ENCODE peak calls at places on chromosomes 13 and 19, in six cellular contexts. J, S, H, D, M and P are unnamed samples.

GRCh38 chr13:69243366-69243765 is 864.3 kb upstream of the ATXN8OS start:
- DNase-seq in J (no peak), S (no peak), H (no peak), D (no peak), M (no peak), P (no peak)

GRCh38 chr13:76715043-76715442 is 171.2 kb downstream of the KCTD12 start:
- DNase-seq in J (no peak), S (no peak), H (no peak), D (no peak), M (no peak), P (no peak)

GRCh38 chr19:40348961-40349507 is 539 bp downstream of the PLD3 start:
- DNase-seq in J (peak; percentile 79), S (peak; percentile 52), H (peak; percentile 18), D (no peak), M (peak; percentile 79), P (peak; percentile 41)

GRCh38 chr13:60869225-60869624 is 472.2 kb downstream of the TDRD3 start:
- DNase-seq in J (no peak), S (no peak), H (no peak), D (no peak), M (no peak), P (no peak)

GRCh38 chr13:54489359-54489758 is 1460.7 kb downstream of the OLFM4 start:
- DNase-seq in J (no peak), S (no peak), H (no peak), D (no peak), M (no peak), P (no peak)

GRCh38 chr19:35295792-35296462 is 4.0 kb downstream of the MAG start:
- DNase-seq in J (no peak), S (no peak), H (no peak), D (no peak), M (no peak), P (no peak)

GRCh38 chr19:40502647-40503046 is 35.8 kb downstream of the SPTBN4 start:
- DNase-seq in J (no peak), S (no peak), H (no peak), D (no peak), M (no peak), P (peak; percentile 6)

GRCh38 chr13:24217601-24218281 is 57.2 kb downstream of the SPATA13 start:
- DNase-seq in J (no peak), S (no peak), H (no peak), D (peak; percentile 82), M (no peak), P (peak; percentile 15)

GRCh38 chr13:20475927-20476691 is 49.5 kb downstream of the CRYL1 start:
- DNase-seq in J (no peak), S (no peak), H (no peak), D (no peak), M (no peak), P (peak; percentile 79)

GRCh38 chr13:91058066-91058465 is 289.4 kb upstream of the MIR17HG start:
- DNase-seq in J (peak; percentile 2), S (no peak), H (no peak), D (no peak), M (no peak), P (peak; percentile 40)

GRCh38 chr13:42275506-42275905 is 3.6 kb downstream of the AKAP11 start:
- DNase-seq in J (no peak), S (no peak), H (no peak), D (no peak), M (no peak), P (no peak)

GRCh38 chr13:74210693-74211393 is 76.6 kb upstream of the KLF12 start:
- DNase-seq in J (peak; percentile 100), S (peak; percentile 98), H (no peak), D (no peak), M (peak; percentile 100), P (peak; percentile 88)

GRCh38 chr19:39436350-39436716 is 584 bp upstream of the RPS16 start:
- DNase-seq in J (no peak), S (no peak), H (no peak), D (no peak), M (no peak), P (no peak)

GRCh38 chr13:36919206-36919832 is 719 bp downstream of the SMAD9 start:
- DNase-seq in J (peak; percentile 4), S (peak; percentile 17), H (peak; percentile 29), D (peak; percentile 50), M (peak; percentile 11), P (peak; percentile 20)

GRCh38 chr13:27619711-27620376 is 485 bp downstream of the LNX2 start:
- DNase-seq in J (peak; percentile 33), S (peak; percentile 21), H (peak; percentile 37), D (no peak), M (peak; percentile 30), P (peak; percentile 39)

GRCh38 chr19:46408611-46409039 is 4.7 kb downstream of the CCDC8 start:
- DNase-seq in J (no peak), S (peak; percentile 28), H (peak; percentile 42), D (no peak), M (peak; percentile 58), P (peak; percentile 54)

GRCh38 chr13:98240131-98240530 is 63.1 kb upstream of the RNF113B start:
- DNase-seq in J (no peak), S (no peak), H (no peak), D (no peak), M (no peak), P (no peak)

GRCh38 chr19:49579947-49580263 is 451 bp downstream of the NOSIP start:
- DNase-seq in J (no peak), S (no peak), H (no peak), D (no peak), M (no peak), P (no peak)

GRCh38 chr13:80444240-80445015 is 103.5 kb upstream of the SPRY2 start:
- DNase-seq in J (no peak), S (no peak), H (no peak), D (no peak), M (no peak), P (no peak)

GRCh38 chr19:11223208-11223607 is 16.2 kb upstream of the ANGPTL8 start:
- DNase-seq in J (no peak), S (no peak), H (no peak), D (no peak), M (no peak), P (no peak)

GRCh38 chr13:66899955-66900354 is 330.2 kb downstream of the PCDH9 start:
- DNase-seq in J (no peak), S (peak; percentile 5), H (no peak), D (no peak), M (no peak), P (peak; percentile 45)

GRCh38 chr13:40102854-40103253 is 447.4 kb downstream of the COG6 start:
- DNase-seq in J (peak; percentile 91), S (peak; percentile 65), H (no peak), D (no peak), M (peak; percentile 94), P (peak; percentile 89)

GRCh38 chr19:44003461-44004134 is 841 bp downstream of the ZNF230 start:
- DNase-seq in J (peak; percentile 10), S (no peak), H (peak; percentile 15), D (no peak), M (peak; percentile 14), P (peak; percentile 11)

GRCh38 chr19:35019144-35019543 is 11.1 kb upstream of the SCN1B start:
- DNase-seq in J (no peak), S (no peak), H (no peak), D (no peak), M (no peak), P (no peak)

GRCh38 chr13:112643759-112644459 is 45.9 kb upstream of the ATP11A start:
- DNase-seq in J (no peak), S (no peak), H (no peak), D (no peak), M (no peak), P (no peak)

GRCh38 chr19:17327068-17327653 is 7.5 kb downstream of the ANO8 start:
- DNase-seq in J (no peak), S (no peak), H (no peak), D (no peak), M (no peak), P (no peak)

GRCh38 chr19:46176116-46176860 is 28.2 kb downstream of the IGFL2 start:
- DNase-seq in J (no peak), S (no peak), H (no peak), D (no peak), M (no peak), P (no peak)

GRCh38 chr19:11227201-11227886 is 12.1 kb upstream of the ANGPTL8 start:
- DNase-seq in J (peak; percentile 15), S (no peak), H (no peak), D (no peak), M (no peak), P (peak; percentile 13)

GRCh38 chr19:4579389-4579788 is 19.9 kb upstream of the SEMA6B start:
- DNase-seq in J (no peak), S (no peak), H (no peak), D (no peak), M (no peak), P (no peak)
- H3K4me3 ChIP-seq in J (no peak overlapping the region), S (no peak overlapping the region), H (no peak overlapping the region), D (no peak overlapping the region), M (no peak overlapping the region), P (no peak overlapping the region)

GRCh38 chr19:21474671-21475181 is 30.7 kb upstream of the ZNF429 start:
- DNase-seq in J (peak; percentile 71), S (peak; percentile 31), H (peak; percentile 80), D (peak; percentile 60), M (peak; percentile 33), P (peak; percentile 58)
- TF ChIP-seq CTCF in J (no peak), S (no peak), H (peak; percentile 35), D (no peak), M (no peak), P (no peak)

DNA sequence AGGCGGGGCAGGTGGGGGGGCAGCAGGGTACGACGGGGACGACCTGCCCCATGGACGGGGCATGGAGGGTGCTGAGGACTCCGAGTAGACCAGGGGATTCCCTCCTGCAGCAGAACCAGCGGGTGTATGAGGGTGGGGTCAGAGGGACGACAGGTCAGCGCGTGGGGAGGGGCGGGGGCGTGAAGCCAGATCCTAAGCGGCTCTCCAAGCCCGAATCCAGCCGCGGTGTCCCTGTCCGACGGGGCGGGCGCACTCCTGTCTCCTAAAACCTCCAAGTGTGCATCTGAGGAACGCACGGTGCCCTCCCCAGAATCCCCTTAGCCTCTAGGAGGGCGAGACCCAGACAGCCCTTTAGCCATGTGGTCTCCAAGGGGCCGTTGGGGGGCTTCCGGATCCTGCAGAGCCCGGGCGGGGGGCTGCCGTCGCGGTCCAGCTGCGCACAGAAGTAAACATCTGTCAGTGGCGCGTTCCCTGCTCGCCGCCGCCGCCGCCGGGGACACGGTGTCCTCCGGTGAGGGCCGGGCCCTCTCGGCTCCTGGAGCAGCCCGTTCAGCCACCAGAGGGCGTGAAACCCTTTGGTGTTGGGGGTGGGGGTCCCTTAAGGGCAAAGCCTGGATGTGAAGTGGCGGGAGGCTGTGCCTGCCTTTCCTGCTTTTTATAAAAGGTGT is 732 bp downstream of the NRTN start:
- DNase-seq in J (peak; percentile 41), S (peak; percentile 24), H (peak; percentile 58), D (peak; percentile 89), M (no peak), P (peak; percentile 55)
- H3K4me3 ChIP-seq in J (peak overlapping the region; percentile 22), S (peak overlapping the region; percentile 10), H (peak overlapping the region; percentile 44), D (peak overlapping the region; percentile 36), M (no peak overlapping the region), P (peak overlapping the region; percentile 28)

GRCh38 chr13:107202371-107203023 is 634.6 kb upstream of the ARGLU1 start:
- DNase-seq in J (peak; percentile 76), S (peak; percentile 61), H (peak; percentile 76), D (no peak), M (peak; percentile 7), P (peak; percentile 68)
- TF ChIP-seq CTCF in J (no peak), S (no peak), H (no peak), D (no peak), M (no peak), P (no peak)